ENCODE peak calls at places on chromosomes 7 and 10, in four cellular contexts. S, V, H and G are unnamed samples.

GRCh38 chr7:6725003-6725402 is 18.3 kb upstream of the ZNF12 start:
- DNase-seq in S (no peak), V (no peak), H (no peak), G (no peak)

GRCh38 chr10:1347962-1348772 is 292.0 kb downstream of the WDR37 start:
- DNase-seq in S (no peak), V (no peak), H (no peak), G (no peak)

GRCh38 chr10:114575417-114576131 is 82.5 kb downstream of the ABLIM1 start:
- DNase-seq in S (no peak), V (no peak), H (no peak), G (no peak)

GRCh38 chr7:117946201-117946633 is 73.0 kb upstream of the CTTNBP2 start:
- DNase-seq in S (no peak), V (no peak), H (no peak), G (no peak)

GRCh38 chr7:87735360-87735759 is 107.2 kb downstream of the RUNDC3B start:
- DNase-seq in S (no peak), V (no peak), H (no peak), G (no peak)

GRCh38 chr7:100122067-100122466 is 2.6 kb downstream of the CNPY4 start:
- DNase-seq in S (no peak), V (no peak), H (no peak), G (no peak)

GRCh38 chr10:92408017-92408361 is 117.0 kb downstream of the MARCHF5 start:
- DNase-seq in S (no peak), V (no peak), H (no peak), G (no peak)

GRCh38 chr10:43390333-43390732 is 18.7 kb downstream of the HNRNPF start:
- DNase-seq in S (no peak), V (no peak), H (no peak), G (no peak)

GRCh38 chr10:93826355-93826754 is 67.4 kb upstream of the SLC35G1 start:
- DNase-seq in S (no peak), V (no peak), H (no peak), G (no peak)

GRCh38 chr10:44293306-44293778 is 91.6 kb downstream of the CXCL12 start:
- DNase-seq in S (no peak), V (no peak), H (no peak), G (no peak)

GRCh38 chr10:113854019-113854756 is at the start of the genes DCLRE1A and NHLRC2:
- DNase-seq in S (peak), V (peak), H (peak), G (peak)

GRCh38 chr10:119498889-119499864 is 43.3 kb downstream of the RGS10 start:
- DNase-seq in S (peak), V (no peak), H (no peak), G (no peak)

GRCh38 chr7:128755816-128756476 is 16.8 kb downstream of the CALU start:
- DNase-seq in S (no peak), V (no peak), H (no peak), G (no peak)

GRCh38 chr7:13508586-13508985 is 480.9 kb downstream of the ETV1 start:
- DNase-seq in S (no peak), V (no peak), H (no peak), G (no peak)

GRCh38 chr7:32611700-32612099 is 116.4 kb downstream of the AVL9 start:
- DNase-seq in S (no peak), V (no peak), H (no peak), G (no peak)

GRCh38 chr7:67343114-67343513 is 346.5 kb downstream of the TYW1 start:
- DNase-seq in S (no peak), V (no peak), H (no peak), G (no peak)

GRCh38 chr10:113945075-113945686 is 90.7 kb downstream of the NHLRC2 start:
- DNase-seq in S (no peak), V (peak), H (no peak), G (no peak)

GRCh38 chr7:141785711-141786552 is 4.1 kb upstream of the TAS2R5 start:
- DNase-seq in S (peak), V (peak), H (no peak), G (no peak)

GRCh38 chr10:129031233-129032150 is 435.5 kb upstream of the MGMT start:
- DNase-seq in S (peak), V (peak), H (peak), G (peak)

GRCh38 chr7:39073432-39073831 is 95.7 kb downstream of the POU6F2 start:
- DNase-seq in S (no peak), V (peak), H (no peak), G (peak)

GRCh38 chr7:158741294-158741666 is 36.7 kb upstream of the NCAPG2 start:
- DNase-seq in S (no peak), V (no peak), H (no peak), G (no peak)

GRCh38 chr7:33742999-33743587 is 162.2 kb upstream of the BMPER start:
- DNase-seq in S (no peak), V (no peak), H (no peak), G (no peak)